ENCODE peak calls at places on chromosomes 2 and 18, in ten cellular contexts. A, B, R, S, P, D, T, M, L and X are unnamed samples.

GRCh38 chr2:101787097-101787496 is 89.6 kb downstream of the MAP4K4 start:
- DNase-seq in A (no peak), B (no peak), R (no peak), S (peak), P (peak), D (no peak), T (no peak), M (no peak), L (no peak), X (no peak)

GRCh38 chr18:31206787-31207381 is 44.2 kb upstream of the DSC1 start:
- DNase-seq in A (no peak), B (peak), R (peak), S (peak), P (no peak), D (peak), T (no peak), M (peak), L (peak), X (no peak)

GRCh38 chr18:3717626-3718025 is 267.7 kb downstream of the TGIF1 start:
- DNase-seq in A (no peak), B (no peak), R (no peak), S (no peak), P (no peak), D (no peak), T (no peak), M (no peak), L (no peak), X (no peak)

GRCh38 chr2:223090540-223091235 is 38.7 kb downstream of the KCNE4 start:
- DNase-seq in A (no peak), B (no peak), R (no peak), S (no peak), P (no peak), D (no peak), T (no peak), M (no peak), L (no peak), X (no peak)

GRCh38 chr2:239138610-239139009 is 262.2 kb downstream of the HDAC4 start:
- DNase-seq in A (peak), B (no peak), R (no peak), S (no peak), P (no peak), D (no peak), T (no peak), M (no peak), L (no peak), X (no peak)

GRCh38 chr2:48448274-48449061 is 81.5 kb upstream of the STON1 start:
- DNase-seq in A (no peak), B (no peak), R (no peak), S (peak), P (peak), D (no peak), T (no peak), M (no peak), L (no peak), X (no peak)

GRCh38 chr2:82234283-82234682 is 1929.7 kb upstream of the LRRTM1 start:
- DNase-seq in A (no peak), B (no peak), R (no peak), S (no peak), P (no peak), D (no peak), T (no peak), M (no peak), L (no peak), X (no peak)

GRCh38 chr2:85577386-85578242 is at the start of gene VAMP8:
- DNase-seq in A (peak), B (no peak), R (peak), S (no peak), P (no peak), D (peak), T (no peak), M (peak), L (no peak), X (no peak)

GRCh38 chr2:9422321-9423099 is 818 bp downstream of the ITGB1BP1 start:
- DNase-seq in A (peak), B (no peak), R (peak), S (no peak), P (peak), D (peak), T (no peak), M (no peak), L (no peak), X (no peak)
- TF ChIP-seq CTCF in A (no peak), B (no peak), R (no peak), S (no peak), P (no peak), D (no peak), T (no peak), M (no peak), L (no peak), X (no peak)

GRCh38 chr2:199760574-199760973 is 90.4 kb downstream of the FTCDNL1 start:
- DNase-seq in A (no peak), B (no peak), R (no peak), S (no peak), P (no peak), D (no peak), T (no peak), M (no peak), L (no peak), X (no peak)
- TF ChIP-seq CTCF in A (no peak), B (no peak), R (no peak), S (no peak), P (no peak), D (no peak), T (no peak), M (no peak), L (no peak), X (no peak)

DNA sequence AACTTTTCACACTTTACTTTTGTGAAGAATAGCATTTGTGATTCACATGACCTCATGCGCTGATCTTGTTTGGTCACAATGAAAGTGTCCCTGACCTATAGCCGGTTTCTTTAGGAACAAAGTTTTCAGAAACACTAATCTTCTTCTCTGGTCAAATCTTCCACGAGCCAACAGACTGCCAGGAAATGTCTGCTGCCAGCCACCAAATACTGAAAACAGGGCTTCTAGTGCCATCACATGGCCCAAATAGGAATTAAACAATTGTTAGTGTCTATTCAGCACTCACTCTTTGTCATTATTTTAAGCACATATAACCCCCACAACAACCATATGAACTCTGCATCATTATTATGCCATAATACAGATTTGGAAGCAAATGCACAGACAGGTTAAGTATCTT is 286.5 kb upstream of the SYT4 start:
- DNase-seq in A (no peak), B (no peak), R (no peak), S (peak), P (peak), D (peak), T (no peak), M (no peak), L (no peak), X (no peak)
- TF ChIP-seq CTCF in A (peak), B (no peak), R (no peak), S (peak), P (peak), D (peak), T (peak), M (peak), L (peak), X (peak)

GRCh38 chr2:219118504-219118903 is 42.1 kb downstream of the NHEJ1 start:
- DNase-seq in A (no peak), B (no peak), R (no peak), S (no peak), P (peak), D (no peak), T (no peak), M (no peak), L (no peak), X (no peak)

GRCh38 chr2:219119422-219120043 is 41.1 kb downstream of the NHEJ1 start:
- DNase-seq in A (peak), B (peak), R (peak), S (peak), P (peak), D (peak), T (peak), M (peak), L (peak), X (peak)

GRCh38 chr2:219120082-219120481 is 40.5 kb downstream of the NHEJ1 start:
- DNase-seq in A (no peak), B (no peak), R (no peak), S (no peak), P (peak), D (no peak), T (no peak), M (no peak), L (no peak), X (no peak)

GRCh38 chr2:219112651-219113338 is 47.8 kb downstream of the NHEJ1 start:
- DNase-seq in A (no peak), B (no peak), R (no peak), S (no peak), P (no peak), D (no peak), T (no peak), M (no peak), L (no peak), X (no peak)

GRCh38 chr2:219116776-219117646 is 43.6 kb downstream of the NHEJ1 start:
- DNase-seq in A (no peak), B (no peak), R (no peak), S (no peak), P (no peak), D (peak), T (no peak), M (no peak), L (no peak), X (no peak)
- TF ChIP-seq CTCF in A (no peak), B (no peak), R (no peak), S (no peak), P (no peak), D (peak), T (no peak), M (no peak), L (no peak), X (no peak)